ENCODE peak calls at places on chromosomes 7 and 10, in seven cellular contexts. H is cardiac fibroblast; G is stimulated activated CD8-positive, alpha-beta memory T cell treated with anti-CD3 and anti-CD28 coated beads, Interleukin-2, amount 100 ng/mL, for 1 hour; F is CD4-positive, alpha-beta T cell; A is MCF 10A; J is endothelial cell; D is psoas muscle. P is an unnamed sample.

GRCh38 chr7:120550494-120551048 is 277.6 kb downstream of the KCND2 start:
- DNase-seq in F (no peak), G (no peak), H (peak), A (no peak), J (no peak), D (no peak), P (no peak)

GRCh38 chr7:12674861-12675260 is 12.6 kb upstream of the ARL4A start:
- DNase-seq in H (peak), A (peak), D (no peak), J (peak), F (peak), G (no peak), P (peak)

GRCh38 chr7:97513326-97513725 is 218.6 kb upstream of the TAC1 start:
- DNase-seq in J (no peak), F (no peak), H (no peak), G (no peak), D (no peak), A (no peak), P (no peak)

GRCh38 chr10:73997479-73997805 is 474 bp upstream of the VCL start:
- DNase-seq in A (no peak), J (no peak), F (peak), H (no peak), D (no peak), G (peak), P (no peak)

GRCh38 chr10:96626795-96627194 is 40.0 kb upstream of the TM9SF3 start:
- DNase-seq in F (no peak), H (no peak), A (no peak), G (no peak), J (peak), D (no peak), P (no peak)

GRCh38 chr10:72263613-72264241 is 10.0 kb upstream of the DDIT4 start:
- DNase-seq in A (peak), D (no peak), F (no peak), H (peak), J (no peak), G (no peak), P (peak)

GRCh38 chr7:20779041-20779440 is 7.6 kb downstream of the SP8 start:
- DNase-seq in F (no peak), D (no peak), G (no peak), H (no peak), J (no peak), A (no peak), P (no peak)

GRCh38 chr10:14184841-14185500 is 145.8 kb downstream of the FRMD4A start:
- DNase-seq in A (peak), J (no peak), F (peak), G (no peak), D (no peak), H (peak), P (peak)

GRCh38 chr10:15370741-15371701 is at the start of gene FAM171A1:
- DNase-seq in J (peak), G (peak), A (peak), D (peak), F (peak), H (peak), P (peak)

GRCh38 chr7:142808461-142808801 is 37.7 kb downstream of the PRSS2 start:
- DNase-seq in J (no peak), H (no peak), G (no peak), D (no peak), F (no peak), A (no peak), P (no peak)

GRCh38 chr7:139681463-139681755 is 96.4 kb downstream of the HIPK2 start:
- DNase-seq in F (no peak), G (no peak), H (no peak), A (peak), J (no peak), D (no peak), P (no peak)

GRCh38 chr10:21724695-21725371 is 190.8 kb downstream of the MLLT10 start:
- DNase-seq in H (peak), F (peak), G (no peak), A (peak), D (peak), J (peak), P (peak)

GRCh38 chr7:19248681-19249080 is 103.5 kb upstream of the FERD3L start:
- DNase-seq in A (no peak), G (no peak), D (no peak), H (peak), J (no peak), F (no peak), P (no peak)

GRCh38 chr10:114045071-114045737 is 1.5 kb downstream of the ADRB1 start:
- DNase-seq in H (no peak), G (no peak), D (peak), A (no peak), F (no peak), J (peak), P (peak)

GRCh38 chr7:93717217-93717900 is 142.8 kb upstream of the CALCR start:
- DNase-seq in F (no peak), G (no peak), A (peak), H (peak), J (no peak), D (no peak), P (no peak)

GRCh38 chr7:2738110-2738509 is 50.1 kb downstream of the AMZ1 start:
- DNase-seq in A (no peak), H (peak), F (no peak), J (no peak), D (peak), G (no peak), P (no peak)

GRCh38 chr10:58465641-58466040 is 47.0 kb upstream of the BICC1 start:
- DNase-seq in J (no peak), F (no peak), D (no peak), H (peak), A (peak), G (no peak), P (no peak)

GRCh38 chr10:124354411-124355382 is 64.0 kb downstream of the OAT start:
- DNase-seq in D (peak), A (no peak), G (no peak), J (no peak), H (peak), F (no peak), P (no peak)

GRCh38 chr10:118278649-118279048 is 63.5 kb downstream of the FAM204A start:
- DNase-seq in G (no peak), J (no peak), A (peak), D (no peak), F (no peak), H (peak), P (no peak)

P was measured in effector memory CD8-positive, alpha-beta T cell.